ENCODE peak calls at places on chromosomes 13 and 19, in seven cellular contexts. H is heart right ventricle, R is right atrium auricular region, C is mammary epithelial cell, I is tibial nerve, S is thoracic aorta, E is ascending aorta. A is an unnamed sample. For H3K27me3, the result is how much of the 10 kb centered on the place peaks cover.

GRCh38 chr13:36887758-36888521 is 32.1 kb downstream of the SMAD9 start:
- DNase-seq in H (no peak), R (no peak), C (no peak), I (no peak), S (no peak), E (no peak), A (no peak)

GRCh38 chr13:23509781-23510543 is 60.2 kb upstream of the TNFRSF19 start:
- DNase-seq in H (no peak), R (no peak), C (peak), I (no peak), S (no peak), E (no peak), A (peak)

GRCh38 chr13:71309905-71310304 is 557.1 kb downstream of the DACH1 start:
- DNase-seq in H (no peak), R (no peak), C (no peak), I (no peak), S (no peak), E (no peak), A (no peak)

GRCh38 chr19:55304980-55305379 is 20.2 kb downstream of the TMEM150B start:
- DNase-seq in H (no peak), R (no peak), C (no peak), I (no peak), S (no peak), E (no peak), A (no peak)

GRCh38 chr19:38729653-38730469 is 14.4 kb downstream of the CAPN12 start:
- DNase-seq in H (peak), R (peak), C (peak), I (peak), S (no peak), E (no peak), A (no peak)

GRCh38 chr13:109139346-109139745 is 509.9 kb downstream of the MYO16 start:
- DNase-seq in H (no peak), R (no peak), C (no peak), I (no peak), S (no peak), E (no peak), A (no peak)

GRCh38 chr19:17784201-17785008 is 10.5 kb upstream of the B3GNT3 start:
- DNase-seq in H (peak), R (peak), C (peak), I (peak), S (no peak), E (no peak), A (no peak)

GRCh38 chr19:532578-533484 is 1.3 kb downstream of the CDC34 start:
- DNase-seq in H (peak), R (peak), C (peak), I (peak), S (no peak), E (no peak), A (no peak)

GRCh38 chr13:28659611-28659970 is 661 bp downstream of the POMP start:
- DNase-seq in H (no peak), R (no peak), C (peak), I (no peak), S (no peak), E (no peak), A (no peak)

GRCh38 chr13:22757530-22758120 is 423.2 kb upstream of the SGCG start:
- DNase-seq in H (no peak), R (no peak), C (no peak), I (no peak), S (no peak), E (no peak), A (no peak)

GRCh38 chr13:75398072-75398471 is 83.9 kb downstream of the TBC1D4 start:
- DNase-seq in H (no peak), R (no peak), C (no peak), I (no peak), S (no peak), E (no peak), A (no peak)

GRCh38 chr13:79405501-79405830 is 589 bp downstream of the RBM26 start:
- DNase-seq in H (no peak), R (no peak), C (peak), I (peak), S (no peak), E (no peak), A (no peak)

GRCh38 chr13:106372199-106373160 is 163.0 kb downstream of the EFNB2 start:
- DNase-seq in H (no peak), R (no peak), C (no peak), I (no peak), S (no peak), E (no peak), A (peak)

DNA sequence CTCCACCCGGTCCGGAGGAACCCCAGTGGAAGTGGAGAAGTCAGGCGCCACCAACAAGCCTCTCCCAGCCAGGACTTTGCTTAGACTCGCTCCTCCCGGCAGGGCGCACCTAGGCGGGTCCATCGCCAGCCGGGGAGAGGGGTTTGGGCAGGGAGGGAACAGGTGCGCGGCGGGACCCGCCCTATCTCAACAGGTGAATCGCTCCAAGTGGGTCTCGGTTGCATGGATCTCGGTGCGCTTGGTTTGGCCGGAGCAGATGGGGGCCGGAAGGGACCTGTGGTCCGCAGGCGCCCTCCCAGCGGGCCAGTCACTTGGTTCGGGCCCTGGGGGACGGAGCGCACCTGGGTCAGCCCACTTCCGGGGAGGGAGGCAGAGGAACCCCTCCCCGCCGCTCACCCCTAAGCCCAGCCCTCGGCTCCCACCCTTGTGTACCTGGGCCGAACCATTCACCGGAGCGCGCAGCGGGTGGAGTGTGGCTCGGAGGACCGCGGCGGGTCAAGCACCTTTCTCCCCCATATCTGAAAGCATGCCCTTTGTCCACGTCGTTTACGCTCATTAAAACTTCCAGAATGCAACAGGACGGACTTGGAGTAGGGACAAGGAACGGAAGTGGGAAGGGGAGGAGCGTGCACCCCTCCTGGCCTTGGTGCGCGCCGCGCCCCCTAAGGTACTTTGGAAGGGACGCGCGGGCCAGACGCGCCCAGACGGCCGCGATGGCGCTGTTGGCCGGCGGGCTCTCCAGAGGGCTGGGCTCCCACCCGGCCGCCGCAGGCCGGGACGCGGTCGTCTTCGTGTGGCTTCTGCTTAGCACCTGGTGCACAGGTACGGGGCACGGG is at the start of gene LSR:
- DNase-seq in H (no peak), R (peak), C (peak), I (no peak), S (no peak), E (no peak), A (no peak)
- TF ChIP-seq CTCF in H (no peak), R (no peak), C (no peak), I (no peak), S (no peak), E (no peak), A (no peak)

GRCh38 chr13:98563071-98563470 is 13.8 kb downstream of the STK24 start:
- DNase-seq in H (no peak), R (no peak), C (no peak), I (no peak), S (no peak), E (no peak), A (no peak)

GRCh38 chr13:98556968-98557591 is 19.8 kb downstream of the STK24 start:
- DNase-seq in H (no peak), R (no peak), C (peak), I (no peak), S (no peak), E (no peak), A (no peak)

GRCh38 chr13:98556417-98556816 is 20.5 kb downstream of the STK24 start:
- DNase-seq in H (no peak), R (no peak), C (no peak), I (no peak), S (no peak), E (no peak), A (no peak)

DNA sequence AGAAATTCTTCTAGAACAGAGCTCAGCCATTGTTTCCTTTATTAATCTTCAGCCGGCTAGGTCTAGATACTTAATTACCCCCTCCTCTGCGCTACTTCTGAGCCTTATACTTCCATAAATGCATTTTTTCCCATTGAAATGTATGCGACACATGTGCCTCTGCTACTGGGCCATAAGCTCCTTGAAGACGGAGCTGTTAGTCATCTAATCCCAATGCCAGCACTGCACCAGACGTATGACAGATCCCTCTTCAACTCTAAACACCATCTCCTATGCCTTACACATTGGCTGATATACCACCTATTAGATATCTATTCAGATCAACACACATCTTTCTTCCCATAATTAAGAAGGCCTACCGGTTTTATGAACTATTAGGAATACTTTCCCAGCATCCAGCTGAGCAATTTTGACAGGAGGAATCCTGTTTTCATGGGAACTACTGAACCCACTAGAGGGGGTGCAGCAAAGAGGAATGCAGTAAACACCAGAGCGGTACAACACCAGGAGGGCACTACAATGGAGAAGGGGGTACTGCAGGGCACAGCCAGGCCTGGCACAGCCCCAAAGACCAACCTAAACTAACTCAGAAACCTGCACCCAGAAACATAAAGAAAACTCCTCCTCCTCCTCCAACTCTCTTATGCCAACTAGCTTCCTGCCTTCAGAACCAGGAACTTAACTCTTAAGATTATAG is 18.8 kb downstream of the STK24 start:
- DNase-seq in H (no peak), R (no peak), C (no peak), I (no peak), S (no peak), E (no peak), A (no peak)
- H3K4me3 ChIP-seq in H (no peak), R (no peak), C (no peak), I (no peak), S (no peak), E (no peak), A (no peak)

DNA sequence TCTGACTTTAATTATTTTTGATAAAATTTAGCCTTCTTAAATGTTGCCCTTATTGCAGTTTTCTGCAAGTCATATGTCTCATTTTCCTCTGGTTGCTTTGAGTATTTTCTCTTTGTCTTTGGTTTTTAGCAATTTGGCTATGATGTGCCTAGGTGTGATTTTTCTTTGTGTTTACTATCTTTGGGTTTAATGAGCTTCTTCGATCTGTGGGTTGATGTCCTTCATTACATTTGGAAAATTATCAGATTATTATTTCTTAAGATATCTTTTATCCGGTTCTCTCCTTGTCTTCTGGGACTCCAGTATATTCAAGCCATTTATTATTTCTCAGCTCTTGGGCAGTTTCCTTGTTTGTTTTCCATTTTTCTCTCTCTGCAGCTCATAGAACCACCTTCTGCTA is 39.0 kb downstream of the WASF3 start:
- DNase-seq in H (no peak), R (no peak), C (no peak), I (no peak), S (no peak), E (no peak), A (no peak)
- H3K27me3 ChIP-seq in H (under half), R (under half), C (under half), I (under half), S (under half), E (under half), A (under half)

DNA sequence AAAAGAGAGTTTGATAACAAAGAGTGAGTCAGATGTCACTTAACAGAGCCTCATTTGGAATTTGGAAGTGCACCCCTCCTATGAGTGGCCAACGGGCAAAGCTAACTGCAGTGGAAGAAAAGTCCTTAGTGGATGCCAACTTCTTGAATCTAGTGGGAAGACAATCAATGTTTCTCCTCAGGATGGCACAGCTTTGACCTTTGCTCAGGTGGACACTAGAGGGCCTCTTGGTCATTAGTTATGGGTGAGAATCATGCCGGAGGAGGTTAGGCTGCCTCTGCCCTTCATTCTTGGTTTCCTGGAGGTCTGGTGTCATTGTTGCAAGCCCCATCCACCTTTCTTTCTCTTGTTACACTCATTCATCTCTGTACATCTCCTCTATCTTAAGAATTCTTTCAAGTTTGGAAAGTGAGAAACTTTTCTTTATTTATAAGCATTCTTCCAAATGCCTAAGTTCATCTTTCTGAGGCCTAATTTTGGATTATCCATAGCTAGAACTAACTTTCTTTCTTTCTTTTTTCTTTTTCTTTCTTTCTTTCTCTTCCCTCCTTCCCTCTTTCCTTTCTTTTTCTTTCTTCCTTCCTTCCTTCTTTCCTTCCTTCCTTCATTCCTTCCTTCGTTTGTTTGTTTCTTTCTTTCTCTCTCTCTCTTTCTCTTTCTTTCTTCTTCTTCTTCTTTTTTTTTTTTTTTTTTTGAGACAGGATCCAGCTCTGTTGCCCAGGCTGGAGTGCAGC is 327.2 kb upstream of the TSHZ3 start:
- DNase-seq in H (no peak), R (no peak), C (peak), I (no peak), S (no peak), E (no peak), A (no peak)
- TF ChIP-seq CTCF in H (peak), R (no peak), C (peak), I (no peak), S (no peak), E (no peak), A (no peak)

GRCh38 chr19:13748169-13748884 is 16.0 kb upstream of the MRI1 start:
- DNase-seq in H (no peak), R (peak), C (peak), I (no peak), S (no peak), E (no peak), A (no peak)

GRCh38 chr19:13751436-13751835 is 12.9 kb upstream of the MRI1 start:
- DNase-seq in H (no peak), R (no peak), C (no peak), I (no peak), S (no peak), E (no peak), A (no peak)

GRCh38 chr19:13744179-13744578 is 20.1 kb upstream of the MRI1 start:
- DNase-seq in H (no peak), R (no peak), C (no peak), I (no peak), S (no peak), E (no peak), A (no peak)

GRCh38 chr19:13742756-13743155 is 21.6 kb upstream of the MRI1 start:
- DNase-seq in H (no peak), R (no peak), C (peak), I (no peak), S (no peak), E (no peak), A (no peak)

DNA sequence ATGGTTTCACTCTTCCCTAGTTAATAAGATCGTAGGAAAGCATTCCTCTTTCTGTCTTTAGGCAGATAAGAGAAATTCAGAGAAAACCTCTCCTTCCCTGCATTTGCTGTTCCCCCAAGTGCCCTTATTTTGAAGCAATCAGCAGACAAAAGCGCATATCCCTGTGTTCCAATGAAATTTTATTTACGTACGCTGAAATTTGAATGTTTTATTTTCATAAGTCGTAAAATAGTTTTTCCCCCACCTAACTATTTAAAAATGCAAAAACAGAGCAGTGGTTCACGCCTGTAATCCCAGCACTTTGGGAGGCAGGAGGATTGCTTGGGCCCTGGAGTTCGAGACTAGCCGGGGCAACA is 17.2 kb upstream of the MRI1 start:
- DNase-seq in H (no peak), R (no peak), C (no peak), I (no peak), S (no peak), E (no peak), A (no peak)
- H3K4me3 ChIP-seq in H (peak), R (peak), C (peak), I (peak), S (peak), E (peak), A (peak)

A was measured in BJ.